ENCODE peak calls at places on chromosomes 4 and X, in six cellular contexts. One of them, this sample, is unnamed.

GRCh38 chr4:163111588-163111987 is 55.1 kb downstream of the NAF1 start:
- DNase-seq in nephron progenitor cell: no peak
- DNase-seq in NCI-H1092: no peak
- DNase-seq in activated naive CD8-positive, alpha-beta T cell treated with anti-CD3 and anti-CD28 coated beads, Interleukin-2, amount 50 U/mL, for 24 hours: no peak
- DNase-seq in DMS53: no peak
- DNase-seq in pons: no peak
- DNase-seq in this sample: no peak

GRCh38 chrX:8748855-8749254 is 16.9 kb upstream of the ANOS1 start:
- DNase-seq in nephron progenitor cell: peak
- DNase-seq in NCI-H1092: peak
- DNase-seq in activated naive CD8-positive, alpha-beta T cell treated with anti-CD3 and anti-CD28 coated beads, Interleukin-2, amount 50 U/mL, for 24 hours: no peak
- DNase-seq in DMS53: peak
- DNase-seq in pons: peak
- DNase-seq in this sample: peak

GRCh38 chr4:77196866-77197265 is 39.9 kb downstream of the CCNG2 start:
- DNase-seq in nephron progenitor cell: no peak
- DNase-seq in NCI-H1092: no peak
- DNase-seq in activated naive CD8-positive, alpha-beta T cell treated with anti-CD3 and anti-CD28 coated beads, Interleukin-2, amount 50 U/mL, for 24 hours: no peak
- DNase-seq in DMS53: no peak
- DNase-seq in pons: peak
- DNase-seq in this sample: no peak

GRCh38 chrX:118823263-118824172 is at the start of gene ZCCHC12:
- DNase-seq in nephron progenitor cell: peak
- DNase-seq in NCI-H1092: peak
- DNase-seq in activated naive CD8-positive, alpha-beta T cell treated with anti-CD3 and anti-CD28 coated beads, Interleukin-2, amount 50 U/mL, for 24 hours: peak
- DNase-seq in DMS53: peak
- DNase-seq in pons: peak
- DNase-seq in this sample: peak

GRCh38 chr4:185914583-185915199 is 102.7 kb upstream of the SORBS2 start:
- DNase-seq in nephron progenitor cell: no peak
- DNase-seq in NCI-H1092: no peak
- DNase-seq in activated naive CD8-positive, alpha-beta T cell treated with anti-CD3 and anti-CD28 coated beads, Interleukin-2, amount 50 U/mL, for 24 hours: no peak
- DNase-seq in DMS53: no peak
- DNase-seq in pons: no peak
- DNase-seq in this sample: peak

GRCh38 chrX:150482537-150483217 is 85.7 kb upstream of the MTM1 start:
- DNase-seq in nephron progenitor cell: no peak
- DNase-seq in NCI-H1092: no peak
- DNase-seq in activated naive CD8-positive, alpha-beta T cell treated with anti-CD3 and anti-CD28 coated beads, Interleukin-2, amount 50 U/mL, for 24 hours: peak
- DNase-seq in DMS53: peak
- DNase-seq in pons: peak
- DNase-seq in this sample: no peak

GRCh38 chr4:677431-678293 is 3.3 kb downstream of the MYL5 start:
- DNase-seq in nephron progenitor cell: no peak
- DNase-seq in NCI-H1092: no peak
- DNase-seq in activated naive CD8-positive, alpha-beta T cell treated with anti-CD3 and anti-CD28 coated beads, Interleukin-2, amount 50 U/mL, for 24 hours: no peak
- DNase-seq in DMS53: peak
- DNase-seq in pons: no peak
- DNase-seq in this sample: no peak

GRCh38 chr4:82136161-82136801 is 237.5 kb downstream of the HNRNPD start:
- DNase-seq in nephron progenitor cell: no peak
- DNase-seq in NCI-H1092: no peak
- DNase-seq in activated naive CD8-positive, alpha-beta T cell treated with anti-CD3 and anti-CD28 coated beads, Interleukin-2, amount 50 U/mL, for 24 hours: no peak
- DNase-seq in DMS53: no peak
- DNase-seq in pons: no peak
- DNase-seq in this sample: no peak

GRCh38 chrX:138769918-138770317 is 58.4 kb upstream of the FGF13 start:
- DNase-seq in nephron progenitor cell: no peak
- DNase-seq in NCI-H1092: no peak
- DNase-seq in activated naive CD8-positive, alpha-beta T cell treated with anti-CD3 and anti-CD28 coated beads, Interleukin-2, amount 50 U/mL, for 24 hours: no peak
- DNase-seq in DMS53: no peak
- DNase-seq in pons: no peak
- DNase-seq in this sample: no peak

GRCh38 chr4:5711479-5712184 is 631 bp downstream of the EVC start:
- DNase-seq in nephron progenitor cell: peak
- DNase-seq in NCI-H1092: no peak
- DNase-seq in activated naive CD8-positive, alpha-beta T cell treated with anti-CD3 and anti-CD28 coated beads, Interleukin-2, amount 50 U/mL, for 24 hours: no peak
- DNase-seq in DMS53: no peak
- DNase-seq in pons: no peak
- DNase-seq in this sample: peak

GRCh38 chrX:108304210-108304609 is 134.0 kb downstream of the COL4A6 start:
- DNase-seq in nephron progenitor cell: no peak
- DNase-seq in NCI-H1092: peak
- DNase-seq in activated naive CD8-positive, alpha-beta T cell treated with anti-CD3 and anti-CD28 coated beads, Interleukin-2, amount 50 U/mL, for 24 hours: no peak
- DNase-seq in DMS53: peak
- DNase-seq in pons: no peak
- DNase-seq in this sample: peak

GRCh38 chr4:153205757-153206156 is 1.5 kb downstream of the TRIM2 start:
- DNase-seq in nephron progenitor cell: no peak
- DNase-seq in NCI-H1092: no peak
- DNase-seq in activated naive CD8-positive, alpha-beta T cell treated with anti-CD3 and anti-CD28 coated beads, Interleukin-2, amount 50 U/mL, for 24 hours: peak
- DNase-seq in DMS53: peak
- DNase-seq in pons: no peak
- DNase-seq in this sample: no peak

GRCh38 chrX:41779058-41779564 is 55.1 kb downstream of the GPR82 start:
- DNase-seq in nephron progenitor cell: no peak
- DNase-seq in NCI-H1092: peak
- DNase-seq in activated naive CD8-positive, alpha-beta T cell treated with anti-CD3 and anti-CD28 coated beads, Interleukin-2, amount 50 U/mL, for 24 hours: no peak
- DNase-seq in DMS53: peak
- DNase-seq in pons: no peak
- DNase-seq in this sample: no peak

GRCh38 chrX:21985332-21985777 is 44.8 kb downstream of the SMS start:
- DNase-seq in nephron progenitor cell: peak
- DNase-seq in NCI-H1092: peak
- DNase-seq in activated naive CD8-positive, alpha-beta T cell treated with anti-CD3 and anti-CD28 coated beads, Interleukin-2, amount 50 U/mL, for 24 hours: peak
- DNase-seq in DMS53: peak
- DNase-seq in pons: peak
- DNase-seq in this sample: peak

GRCh38 chr4:153645183-153645582 is 38.9 kb upstream of the TLR2 start:
- DNase-seq in nephron progenitor cell: no peak
- DNase-seq in NCI-H1092: no peak
- DNase-seq in activated naive CD8-positive, alpha-beta T cell treated with anti-CD3 and anti-CD28 coated beads, Interleukin-2, amount 50 U/mL, for 24 hours: no peak
- DNase-seq in DMS53: peak
- DNase-seq in pons: no peak
- DNase-seq in this sample: no peak

GRCh38 chr4:171130126-171130801 is 682.9 kb upstream of the GALNTL6 start:
- DNase-seq in nephron progenitor cell: no peak
- DNase-seq in NCI-H1092: no peak
- DNase-seq in activated naive CD8-positive, alpha-beta T cell treated with anti-CD3 and anti-CD28 coated beads, Interleukin-2, amount 50 U/mL, for 24 hours: no peak
- DNase-seq in DMS53: peak
- DNase-seq in pons: peak
- DNase-seq in this sample: peak

GRCh38 chr4:16779028-16779675 is 119.3 kb downstream of the LDB2 start:
- DNase-seq in nephron progenitor cell: no peak
- DNase-seq in NCI-H1092: no peak
- DNase-seq in activated naive CD8-positive, alpha-beta T cell treated with anti-CD3 and anti-CD28 coated beads, Interleukin-2, amount 50 U/mL, for 24 hours: no peak
- DNase-seq in DMS53: no peak
- DNase-seq in pons: no peak
- DNase-seq in this sample: no peak

GRCh38 chr4:4866833-4867744 is 7.6 kb downstream of the MSX1 start:
- DNase-seq in nephron progenitor cell: peak
- DNase-seq in NCI-H1092: no peak
- DNase-seq in activated naive CD8-positive, alpha-beta T cell treated with anti-CD3 and anti-CD28 coated beads, Interleukin-2, amount 50 U/mL, for 24 hours: no peak
- DNase-seq in DMS53: peak
- DNase-seq in pons: no peak
- DNase-seq in this sample: peak

GRCh38 chr4:74033721-74034120 is 4.8 kb downstream of the CXCL3 start:
- DNase-seq in nephron progenitor cell: no peak
- DNase-seq in NCI-H1092: no peak
- DNase-seq in activated naive CD8-positive, alpha-beta T cell treated with anti-CD3 and anti-CD28 coated beads, Interleukin-2, amount 50 U/mL, for 24 hours: no peak
- DNase-seq in DMS53: no peak
- DNase-seq in pons: no peak
- DNase-seq in this sample: no peak

GRCh38 chr4:176753049-176753448 is 39.7 kb downstream of the VEGFC start:
- DNase-seq in nephron progenitor cell: no peak
- DNase-seq in NCI-H1092: no peak
- DNase-seq in activated naive CD8-positive, alpha-beta T cell treated with anti-CD3 and anti-CD28 coated beads, Interleukin-2, amount 50 U/mL, for 24 hours: no peak
- DNase-seq in DMS53: no peak
- DNase-seq in pons: no peak
- DNase-seq in this sample: peak